ENCODE peak calls at places on chromosomes 6 and 20, in six cellular contexts. One of them, this sample, is unnamed.

GRCh38 chr20:3464166-3464565 is 6.7 kb upstream of the ATRN start:
- DNase-seq in kidney tubule cell: no peak
- DNase-seq in activated CD4-positive, alpha-beta T cell treated with anti-CD3 and anti-CD28 coated beads for 24 hours: no peak
- DNase-seq in Panc1: no peak
- DNase-seq in mesenteric fat pad: no peak
- DNase-seq in effector CD4-positive, alpha-beta T cell: no peak
- DNase-seq in this sample: no peak

GRCh38 chr20:23257848-23258746 is 92.5 kb upstream of the NXT1 start:
- DNase-seq in kidney tubule cell: peak
- DNase-seq in effector CD4-positive, alpha-beta T cell: no peak
- DNase-seq in Panc1: no peak
- DNase-seq in mesenteric fat pad: no peak
- DNase-seq in activated CD4-positive, alpha-beta T cell treated with anti-CD3 and anti-CD28 coated beads for 24 hours: no peak
- DNase-seq in this sample: no peak

GRCh38 chr20:24363031-24363430 is 106.4 kb upstream of the SYNDIG1 start:
- DNase-seq in effector CD4-positive, alpha-beta T cell: no peak
- DNase-seq in activated CD4-positive, alpha-beta T cell treated with anti-CD3 and anti-CD28 coated beads for 24 hours: no peak
- DNase-seq in kidney tubule cell: no peak
- DNase-seq in Panc1: no peak
- DNase-seq in mesenteric fat pad: no peak
- DNase-seq in this sample: no peak

GRCh38 chr6:33160728-33161323 is 31.4 kb downstream of the COL11A2 start:
- DNase-seq in activated CD4-positive, alpha-beta T cell treated with anti-CD3 and anti-CD28 coated beads for 24 hours: no peak
- DNase-seq in effector CD4-positive, alpha-beta T cell: no peak
- DNase-seq in Panc1: no peak
- DNase-seq in kidney tubule cell: peak
- DNase-seq in mesenteric fat pad: no peak
- DNase-seq in this sample: no peak

GRCh38 chr6:150491131-150491795 is 108.4 kb upstream of the PLEKHG1 start:
- DNase-seq in kidney tubule cell: peak
- DNase-seq in activated CD4-positive, alpha-beta T cell treated with anti-CD3 and anti-CD28 coated beads for 24 hours: no peak
- DNase-seq in mesenteric fat pad: no peak
- DNase-seq in effector CD4-positive, alpha-beta T cell: no peak
- DNase-seq in Panc1: no peak
- DNase-seq in this sample: no peak

GRCh38 chr6:140485740-140486467 is 1111.5 kb upstream of the CITED2 start:
- DNase-seq in Panc1: peak
- DNase-seq in mesenteric fat pad: no peak
- DNase-seq in activated CD4-positive, alpha-beta T cell treated with anti-CD3 and anti-CD28 coated beads for 24 hours: no peak
- DNase-seq in effector CD4-positive, alpha-beta T cell: no peak
- DNase-seq in kidney tubule cell: peak
- DNase-seq in this sample: no peak

GRCh38 chr6:125421853-125422252 is 120.1 kb upstream of the HDDC2 start:
- DNase-seq in Panc1: no peak
- DNase-seq in effector CD4-positive, alpha-beta T cell: no peak
- DNase-seq in mesenteric fat pad: no peak
- DNase-seq in kidney tubule cell: peak
- DNase-seq in activated CD4-positive, alpha-beta T cell treated with anti-CD3 and anti-CD28 coated beads for 24 hours: no peak
- DNase-seq in this sample: no peak

GRCh38 chr6:91646649-91647048 is 1059.8 kb upstream of the MAP3K7 start:
- DNase-seq in effector CD4-positive, alpha-beta T cell: no peak
- DNase-seq in activated CD4-positive, alpha-beta T cell treated with anti-CD3 and anti-CD28 coated beads for 24 hours: no peak
- DNase-seq in kidney tubule cell: no peak
- DNase-seq in Panc1: no peak
- DNase-seq in mesenteric fat pad: no peak
- DNase-seq in this sample: no peak

GRCh38 chr20:59574308-59574707 is 30.0 kb upstream of the PHACTR3 start:
- DNase-seq in activated CD4-positive, alpha-beta T cell treated with anti-CD3 and anti-CD28 coated beads for 24 hours: no peak
- DNase-seq in kidney tubule cell: no peak
- DNase-seq in mesenteric fat pad: peak
- DNase-seq in effector CD4-positive, alpha-beta T cell: no peak
- DNase-seq in Panc1: no peak
- DNase-seq in this sample: peak

GRCh38 chr6:44079672-44080071 is 47.6 kb downstream of the MRPL14 start:
- DNase-seq in activated CD4-positive, alpha-beta T cell treated with anti-CD3 and anti-CD28 coated beads for 24 hours: no peak
- DNase-seq in kidney tubule cell: no peak
- DNase-seq in Panc1: no peak
- DNase-seq in mesenteric fat pad: no peak
- DNase-seq in effector CD4-positive, alpha-beta T cell: no peak
- DNase-seq in this sample: no peak

GRCh38 chr6:15620616-15621015 is 42.2 kb downstream of the DTNBP1 start:
- DNase-seq in mesenteric fat pad: no peak
- DNase-seq in effector CD4-positive, alpha-beta T cell: no peak
- DNase-seq in kidney tubule cell: no peak
- DNase-seq in activated CD4-positive, alpha-beta T cell treated with anti-CD3 and anti-CD28 coated beads for 24 hours: no peak
- DNase-seq in Panc1: no peak
- DNase-seq in this sample: no peak

GRCh38 chr6:81023708-81024107 is 728.8 kb downstream of the TENT5A start:
- DNase-seq in mesenteric fat pad: no peak
- DNase-seq in kidney tubule cell: no peak
- DNase-seq in effector CD4-positive, alpha-beta T cell: no peak
- DNase-seq in Panc1: no peak
- DNase-seq in activated CD4-positive, alpha-beta T cell treated with anti-CD3 and anti-CD28 coated beads for 24 hours: no peak
- DNase-seq in this sample: no peak

GRCh38 chr20:39829255-39829654 is 859.8 kb downstream of the MAFB start:
- DNase-seq in kidney tubule cell: peak
- DNase-seq in Panc1: no peak
- DNase-seq in activated CD4-positive, alpha-beta T cell treated with anti-CD3 and anti-CD28 coated beads for 24 hours: no peak
- DNase-seq in mesenteric fat pad: no peak
- DNase-seq in effector CD4-positive, alpha-beta T cell: no peak
- DNase-seq in this sample: no peak

GRCh38 chr20:57264908-57265648 is 1.4 kb downstream of the BMP7 start:
- DNase-seq in activated CD4-positive, alpha-beta T cell treated with anti-CD3 and anti-CD28 coated beads for 24 hours: no peak
- DNase-seq in Panc1: no peak
- DNase-seq in mesenteric fat pad: no peak
- DNase-seq in kidney tubule cell: no peak
- DNase-seq in effector CD4-positive, alpha-beta T cell: no peak
- DNase-seq in this sample: no peak

GRCh38 chr6:10610289-10610688 is 84.1 kb downstream of the C6orf52 start:
- DNase-seq in kidney tubule cell: no peak
- DNase-seq in effector CD4-positive, alpha-beta T cell: no peak
- DNase-seq in Panc1: no peak
- DNase-seq in mesenteric fat pad: no peak
- DNase-seq in activated CD4-positive, alpha-beta T cell treated with anti-CD3 and anti-CD28 coated beads for 24 hours: no peak
- DNase-seq in this sample: no peak

GRCh38 chr20:8557711-8558110 is 425.6 kb downstream of the PLCB1 start:
- DNase-seq in effector CD4-positive, alpha-beta T cell: no peak
- DNase-seq in Panc1: no peak
- DNase-seq in activated CD4-positive, alpha-beta T cell treated with anti-CD3 and anti-CD28 coated beads for 24 hours: no peak
- DNase-seq in mesenteric fat pad: no peak
- DNase-seq in kidney tubule cell: no peak
- DNase-seq in this sample: no peak

This sample was measured in cardiac septum.